ENCODE peak calls at places on chromosomes 6 and 20, in four cellular contexts. One of them, this sample, is unnamed.

GRCh38 chr20:38700146-38700545 is 24.1 kb upstream of the SLC32A1 start:
- DNase-seq in fibroblast of villous mesenchyme: no peak
- DNase-seq in choroid plexus epithelial cell: no peak
- DNase-seq in GM12865: no peak
- DNase-seq in this sample: no peak

GRCh38 chr6:47484616-47485015 is 7.0 kb downstream of the CD2AP start:
- DNase-seq in choroid plexus epithelial cell: peak
- DNase-seq in fibroblast of villous mesenchyme: peak
- DNase-seq in GM12865: no peak
- DNase-seq in this sample: no peak

GRCh38 chr20:63706027-63706695 is 1.6 kb downstream of the ARFRP1 start:
- DNase-seq in GM12865: peak
- DNase-seq in choroid plexus epithelial cell: no peak
- DNase-seq in fibroblast of villous mesenchyme: no peak
- DNase-seq in this sample: no peak

GRCh38 chr20:62291251-62292066 is 11.3 kb upstream of the ADRM1 start:
- DNase-seq in GM12865: no peak
- DNase-seq in choroid plexus epithelial cell: no peak
- DNase-seq in fibroblast of villous mesenchyme: no peak
- DNase-seq in this sample: no peak

GRCh38 chr20:32362924-32363364 is 4.8 kb downstream of the ASXL1 start:
- DNase-seq in fibroblast of villous mesenchyme: peak
- DNase-seq in GM12865: no peak
- DNase-seq in choroid plexus epithelial cell: no peak
- DNase-seq in this sample: no peak

GRCh38 chr6:31567531-31568370 is 4.3 kb upstream of the LTA start:
- DNase-seq in GM12865: peak
- DNase-seq in fibroblast of villous mesenchyme: no peak
- DNase-seq in choroid plexus epithelial cell: no peak
- DNase-seq in this sample: no peak

GRCh38 chr6:53961679-53962370 is 149.4 kb upstream of the MLIP start:
- DNase-seq in fibroblast of villous mesenchyme: peak
- DNase-seq in choroid plexus epithelial cell: peak
- DNase-seq in GM12865: no peak
- DNase-seq in this sample: no peak

GRCh38 chr6:16295471-16295870 is 57.1 kb downstream of the GMPR start:
- DNase-seq in GM12865: no peak
- DNase-seq in fibroblast of villous mesenchyme: no peak
- DNase-seq in choroid plexus epithelial cell: no peak
- DNase-seq in this sample: no peak

GRCh38 chr6:4021133-4021861 is 57.6 kb downstream of the FAM217A start:
- DNase-seq in choroid plexus epithelial cell: peak
- DNase-seq in GM12865: peak
- DNase-seq in fibroblast of villous mesenchyme: peak
- DNase-seq in this sample: peak

GRCh38 chr6:163427498-163428254 is 13.2 kb downstream of the QKI start:
- DNase-seq in choroid plexus epithelial cell: peak
- DNase-seq in GM12865: peak
- DNase-seq in fibroblast of villous mesenchyme: peak
- DNase-seq in this sample: no peak

GRCh38 chr6:11525468-11526155 is 11.9 kb upstream of the TMEM170B start:
- DNase-seq in fibroblast of villous mesenchyme: peak
- DNase-seq in choroid plexus epithelial cell: peak
- DNase-seq in GM12865: no peak
- DNase-seq in this sample: no peak

GRCh38 chr6:165729307-165729936 is 66.4 kb upstream of the PDE10A start:
- DNase-seq in fibroblast of villous mesenchyme: peak
- DNase-seq in GM12865: peak
- DNase-seq in choroid plexus epithelial cell: peak
- DNase-seq in this sample: peak